ENCODE peak calls at places on chromosomes 1 and 21, in nine cellular contexts. One of them, this sample, is unnamed.

GRCh38 chr1:11616766-11617165 is 37.5 kb downstream of the FBXO2 start:
- DNase-seq in naive thymus-derived CD4-positive, alpha-beta T cell: no peak
- DNase-seq in uterus: no peak
- DNase-seq in GM10248: no peak
- DNase-seq in upper lobe of right lung: no peak
- DNase-seq in osteocyte: no peak
- DNase-seq in left colon: no peak
- DNase-seq in GM19239: no peak
- DNase-seq in mesenteric fat pad: no peak
- DNase-seq in this sample: no peak

GRCh38 chr1:228020686-228021525 is 14.1 kb downstream of the WNT3A start:
- DNase-seq in mesenteric fat pad: peak
- DNase-seq in GM19239: no peak
- DNase-seq in upper lobe of right lung: peak
- DNase-seq in osteocyte: no peak
- DNase-seq in uterus: no peak
- DNase-seq in GM10248: peak
- DNase-seq in left colon: no peak
- DNase-seq in naive thymus-derived CD4-positive, alpha-beta T cell: no peak
- DNase-seq in this sample: no peak

GRCh38 chr1:32753532-32754281 is 51.1 kb upstream of the SYNC start:
- DNase-seq in left colon: peak
- DNase-seq in osteocyte: peak
- DNase-seq in naive thymus-derived CD4-positive, alpha-beta T cell: peak
- DNase-seq in mesenteric fat pad: no peak
- DNase-seq in GM19239: peak
- DNase-seq in uterus: peak
- DNase-seq in upper lobe of right lung: peak
- DNase-seq in GM10248: peak
- DNase-seq in this sample: peak

GRCh38 chr1:244388961-244389360 is 62.7 kb downstream of the ADSS2 start:
- DNase-seq in upper lobe of right lung: no peak
- DNase-seq in naive thymus-derived CD4-positive, alpha-beta T cell: no peak
- DNase-seq in GM10248: no peak
- DNase-seq in uterus: no peak
- DNase-seq in mesenteric fat pad: no peak
- DNase-seq in osteocyte: no peak
- DNase-seq in left colon: no peak
- DNase-seq in GM19239: no peak
- DNase-seq in this sample: no peak

GRCh38 chr1:178241057-178241456 is 147.2 kb downstream of the RASAL2 start:
- DNase-seq in naive thymus-derived CD4-positive, alpha-beta T cell: no peak
- DNase-seq in osteocyte: no peak
- DNase-seq in GM10248: no peak
- DNase-seq in mesenteric fat pad: no peak
- DNase-seq in uterus: no peak
- DNase-seq in upper lobe of right lung: no peak
- DNase-seq in GM19239: no peak
- DNase-seq in left colon: no peak
- DNase-seq in this sample: peak

GRCh38 chr1:86104606-86105532 is 51.7 kb downstream of the COL24A1 start:
- DNase-seq in GM10248: no peak
- DNase-seq in left colon: peak
- DNase-seq in naive thymus-derived CD4-positive, alpha-beta T cell: no peak
- DNase-seq in upper lobe of right lung: no peak
- DNase-seq in osteocyte: no peak
- DNase-seq in uterus: no peak
- DNase-seq in GM19239: no peak
- DNase-seq in mesenteric fat pad: no peak
- DNase-seq in this sample: no peak

GRCh38 chr1:205584732-205585131 is 47.1 kb downstream of the ELK4 start:
- DNase-seq in upper lobe of right lung: peak
- DNase-seq in uterus: no peak
- DNase-seq in left colon: no peak
- DNase-seq in osteocyte: no peak
- DNase-seq in naive thymus-derived CD4-positive, alpha-beta T cell: no peak
- DNase-seq in GM19239: no peak
- DNase-seq in mesenteric fat pad: peak
- DNase-seq in GM10248: no peak
- DNase-seq in this sample: no peak

GRCh38 chr1:167617100-167617949 is 12.7 kb upstream of the RCSD1 start:
- DNase-seq in uterus: peak
- DNase-seq in GM19239: no peak
- DNase-seq in GM10248: no peak
- DNase-seq in upper lobe of right lung: no peak
- DNase-seq in mesenteric fat pad: no peak
- DNase-seq in left colon: peak
- DNase-seq in osteocyte: peak
- DNase-seq in naive thymus-derived CD4-positive, alpha-beta T cell: no peak
- DNase-seq in this sample: peak

GRCh38 chr21:45449658-45450502 is 44.9 kb downstream of the COL18A1 start:
- DNase-seq in uterus: no peak
- DNase-seq in upper lobe of right lung: no peak
- DNase-seq in osteocyte: no peak
- DNase-seq in GM19239: no peak
- DNase-seq in GM10248: no peak
- DNase-seq in mesenteric fat pad: no peak
- DNase-seq in naive thymus-derived CD4-positive, alpha-beta T cell: no peak
- DNase-seq in left colon: no peak
- DNase-seq in this sample: no peak

GRCh38 chr1:116465477-116465844 is 92.4 kb downstream of the ATP1A1 start:
- DNase-seq in mesenteric fat pad: no peak
- DNase-seq in upper lobe of right lung: no peak
- DNase-seq in GM19239: no peak
- DNase-seq in GM10248: no peak
- DNase-seq in naive thymus-derived CD4-positive, alpha-beta T cell: no peak
- DNase-seq in left colon: no peak
- DNase-seq in uterus: no peak
- DNase-seq in osteocyte: no peak
- DNase-seq in this sample: no peak

GRCh38 chr1:93056214-93056613 is 22.9 kb upstream of the MTF2 start:
- DNase-seq in naive thymus-derived CD4-positive, alpha-beta T cell: no peak
- DNase-seq in upper lobe of right lung: no peak
- DNase-seq in mesenteric fat pad: no peak
- DNase-seq in uterus: no peak
- DNase-seq in osteocyte: no peak
- DNase-seq in GM19239: no peak
- DNase-seq in left colon: no peak
- DNase-seq in GM10248: no peak
- DNase-seq in this sample: peak

GRCh38 chr1:94045465-94046056 is 75.4 kb downstream of the ABCA4 start:
- DNase-seq in left colon: peak
- DNase-seq in upper lobe of right lung: peak
- DNase-seq in mesenteric fat pad: no peak
- DNase-seq in GM10248: peak
- DNase-seq in naive thymus-derived CD4-positive, alpha-beta T cell: no peak
- DNase-seq in osteocyte: peak
- DNase-seq in GM19239: no peak
- DNase-seq in uterus: peak
- DNase-seq in this sample: peak

GRCh38 chr21:32940079-32941014 is 85.4 kb upstream of the OLIG2 start:
- DNase-seq in osteocyte: no peak
- DNase-seq in upper lobe of right lung: no peak
- DNase-seq in left colon: peak
- DNase-seq in naive thymus-derived CD4-positive, alpha-beta T cell: no peak
- DNase-seq in mesenteric fat pad: no peak
- DNase-seq in uterus: peak
- DNase-seq in GM19239: peak
- DNase-seq in GM10248: peak
- DNase-seq in this sample: peak

GRCh38 chr21:37587203-37587602 is 220.6 kb downstream of the DYRK1A start:
- DNase-seq in osteocyte: peak
- DNase-seq in upper lobe of right lung: no peak
- DNase-seq in left colon: no peak
- DNase-seq in GM19239: no peak
- DNase-seq in uterus: no peak
- DNase-seq in GM10248: no peak
- DNase-seq in mesenteric fat pad: no peak
- DNase-seq in naive thymus-derived CD4-positive, alpha-beta T cell: no peak
- DNase-seq in this sample: no peak

GRCh38 chr1:107936498-107937481 is 28.2 kb downstream of the VAV3 start:
- DNase-seq in upper lobe of right lung: no peak
- DNase-seq in GM10248: peak
- DNase-seq in naive thymus-derived CD4-positive, alpha-beta T cell: no peak
- DNase-seq in left colon: no peak
- DNase-seq in mesenteric fat pad: no peak
- DNase-seq in osteocyte: no peak
- DNase-seq in GM19239: no peak
- DNase-seq in uterus: peak
- DNase-seq in this sample: peak

GRCh38 chr1:183956559-183957188 is 80.9 kb downstream of the COLGALT2 start:
- DNase-seq in GM10248: peak
- DNase-seq in upper lobe of right lung: no peak
- DNase-seq in osteocyte: no peak
- DNase-seq in GM19239: peak
- DNase-seq in naive thymus-derived CD4-positive, alpha-beta T cell: no peak
- DNase-seq in uterus: no peak
- DNase-seq in mesenteric fat pad: no peak
- DNase-seq in left colon: no peak
- DNase-seq in this sample: peak

GRCh38 chr21:45768011-45768740 is 124.7 kb downstream of the PCBP3 start:
- DNase-seq in mesenteric fat pad: no peak
- DNase-seq in GM19239: no peak
- DNase-seq in upper lobe of right lung: no peak
- DNase-seq in left colon: no peak
- DNase-seq in uterus: no peak
- DNase-seq in osteocyte: peak
- DNase-seq in naive thymus-derived CD4-positive, alpha-beta T cell: no peak
- DNase-seq in GM10248: no peak
- DNase-seq in this sample: peak

GRCh38 chr21:32278068-32278467 is 781 bp downstream of the MIS18A start:
- DNase-seq in GM10248: no peak
- DNase-seq in upper lobe of right lung: no peak
- DNase-seq in left colon: no peak
- DNase-seq in GM19239: no peak
- DNase-seq in mesenteric fat pad: no peak
- DNase-seq in osteocyte: no peak
- DNase-seq in uterus: no peak
- DNase-seq in naive thymus-derived CD4-positive, alpha-beta T cell: no peak
- DNase-seq in this sample: no peak

GRCh38 chr1:9302745-9303524 is 10.2 kb downstream of the SPSB1 start:
- DNase-seq in uterus: peak
- DNase-seq in GM19239: no peak
- DNase-seq in upper lobe of right lung: no peak
- DNase-seq in naive thymus-derived CD4-positive, alpha-beta T cell: no peak
- DNase-seq in left colon: no peak
- DNase-seq in osteocyte: no peak
- DNase-seq in GM10248: no peak
- DNase-seq in mesenteric fat pad: no peak
- DNase-seq in this sample: peak

GRCh38 chr1:25610822-25611630 is 5.6 kb upstream of the MAN1C1 start:
- DNase-seq in uterus: no peak
- DNase-seq in mesenteric fat pad: no peak
- DNase-seq in osteocyte: no peak
- DNase-seq in GM19239: no peak
- DNase-seq in upper lobe of right lung: no peak
- DNase-seq in left colon: no peak
- DNase-seq in GM10248: no peak
- DNase-seq in naive thymus-derived CD4-positive, alpha-beta T cell: no peak
- DNase-seq in this sample: peak

GRCh38 chr21:16180613-16181012 is 450.8 kb downstream of the USP25 start:
- DNase-seq in left colon: no peak
- DNase-seq in osteocyte: no peak
- DNase-seq in mesenteric fat pad: no peak
- DNase-seq in uterus: no peak
- DNase-seq in GM19239: no peak
- DNase-seq in GM10248: no peak
- DNase-seq in naive thymus-derived CD4-positive, alpha-beta T cell: no peak
- DNase-seq in upper lobe of right lung: no peak
- DNase-seq in this sample: no peak

GRCh38 chr1:160866861-160867260 is 4.2 kb upstream of the CD244 start:
- DNase-seq in GM10248: no peak
- DNase-seq in uterus: no peak
- DNase-seq in upper lobe of right lung: no peak
- DNase-seq in osteocyte: no peak
- DNase-seq in left colon: no peak
- DNase-seq in mesenteric fat pad: no peak
- DNase-seq in GM19239: no peak
- DNase-seq in naive thymus-derived CD4-positive, alpha-beta T cell: no peak
- DNase-seq in this sample: no peak

GRCh38 chr21:34858559-34858958 is 189.8 kb downstream of the CLIC6 start:
- DNase-seq in upper lobe of right lung: no peak
- DNase-seq in left colon: no peak
- DNase-seq in GM19239: no peak
- DNase-seq in GM10248: no peak
- DNase-seq in naive thymus-derived CD4-positive, alpha-beta T cell: no peak
- DNase-seq in mesenteric fat pad: peak
- DNase-seq in osteocyte: peak
- DNase-seq in uterus: no peak
- DNase-seq in this sample: no peak

GRCh38 chr1:57839067-57839466 is 415.2 kb upstream of the DAB1 start:
- DNase-seq in upper lobe of right lung: no peak
- DNase-seq in left colon: no peak
- DNase-seq in GM10248: no peak
- DNase-seq in naive thymus-derived CD4-positive, alpha-beta T cell: no peak
- DNase-seq in mesenteric fat pad: no peak
- DNase-seq in uterus: no peak
- DNase-seq in GM19239: no peak
- DNase-seq in osteocyte: no peak
- DNase-seq in this sample: peak

GRCh38 chr1:219801433-219801832 is 126.9 kb downstream of the SLC30A10 start:
- DNase-seq in GM10248: no peak
- DNase-seq in uterus: no peak
- DNase-seq in osteocyte: no peak
- DNase-seq in naive thymus-derived CD4-positive, alpha-beta T cell: no peak
- DNase-seq in left colon: no peak
- DNase-seq in GM19239: no peak
- DNase-seq in upper lobe of right lung: no peak
- DNase-seq in mesenteric fat pad: no peak
- DNase-seq in this sample: no peak

GRCh38 chr1:169146536-169147214 is 40.2 kb downstream of the ATP1B1 start:
- DNase-seq in left colon: no peak
- DNase-seq in uterus: no peak
- DNase-seq in mesenteric fat pad: no peak
- DNase-seq in GM10248: no peak
- DNase-seq in naive thymus-derived CD4-positive, alpha-beta T cell: no peak
- DNase-seq in upper lobe of right lung: no peak
- DNase-seq in GM19239: no peak
- DNase-seq in osteocyte: no peak
- DNase-seq in this sample: no peak

This sample was measured in fibroblast of pulmonary artery.